ENCODE peak calls at places on chromosome 15, in seven cellular contexts. W is A172; Q is transverse colon; P is CD8-positive, alpha-beta memory T cell; O is COR-L47; H is posterior vena cava; C is DMS153. Z is an unnamed sample.

GRCh38 chr15:68699881-68700394 is 120.8 kb downstream of the ANP32A start:
- DNase-seq in H (no peak), P (no peak), O (no peak), C (no peak), W (no peak), Q (no peak), Z (no peak)

GRCh38 chr15:71899665-71900064 is 89.3 kb downstream of the NR2E3 start:
- DNase-seq in W (no peak), C (no peak), Q (no peak), H (no peak), O (no peak), P (no peak), Z (no peak)

GRCh38 chr15:95832655-95833054 is 497.8 kb upstream of the NR2F2 start:
- DNase-seq in H (no peak), O (no peak), C (no peak), P (no peak), W (no peak), Q (no peak), Z (no peak)

GRCh38 chr15:50906954-50907865 is 1.3 kb upstream of the AP4E1 start:
- DNase-seq in P (peak; percentile 87), H (no peak), W (peak; percentile 10), C (no peak), O (no peak), Q (peak; percentile 57), Z (no peak)

GRCh38 chr15:29103825-29104565 is 165.6 kb downstream of the NSMCE3 start:
- DNase-seq in Q (peak; percentile 58), H (peak; percentile 90), C (no peak), O (peak; percentile 42), W (no peak), P (peak; percentile 42), Z (no peak)

GRCh38 chr15:101309436-101310162 is 14.6 kb upstream of the SNRPA1 start:
- DNase-seq in H (peak; percentile 68), Q (peak; percentile 1), P (no peak), C (no peak), O (no peak), W (no peak), Z (peak; percentile 59)

GRCh38 chr15:29401644-29402043 is 132.0 kb upstream of the NSMCE3 start:
- DNase-seq in Q (no peak), W (no peak), C (no peak), H (no peak), O (no peak), P (no peak), Z (no peak)

GRCh38 chr15:44735482-44736260 is 657 bp upstream of the TRIM69 start:
- DNase-seq in C (no peak), W (no peak), H (no peak), Q (peak; percentile 35), O (no peak), P (no peak), Z (no peak)

GRCh38 chr15:67543348-67543718 is 830 bp downstream of the MAP2K5 start:
- DNase-seq in C (no peak), H (no peak), Q (peak; percentile 36), P (no peak), W (peak; percentile 19), O (no peak), Z (no peak)

GRCh38 chr15:100903191-100903590 is 16.0 kb upstream of the LRRK1 start:
- DNase-seq in O (no peak), W (no peak), H (no peak), Q (no peak), P (no peak), C (no peak), Z (no peak)

GRCh38 chr15:58515807-58516206 is 84.0 kb downstream of the LIPC start:
- DNase-seq in P (no peak), H (no peak), Q (no peak), O (no peak), W (no peak), C (no peak), Z (no peak)

GRCh38 chr15:64634576-64635485 is 140.6 kb downstream of the RBPMS2 start:
- DNase-seq in C (peak; percentile 17), Q (no peak), W (no peak), P (peak; percentile 32), O (peak; percentile 21), H (no peak), Z (no peak)

GRCh38 chr15:65857718-65858402 is 11.4 kb upstream of the RAB11A start:
- DNase-seq in Q (no peak), H (no peak), O (no peak), P (no peak), W (no peak), C (no peak), Z (no peak)